ENCODE peak calls at places on chromosome 12, in seven cellular contexts. One of them, this sample, is unnamed.

GRCh38 chr12:111393700-111394275 is 11.9 kb upstream of the SH2B3 start:
- DNase-seq in K562: no peak
- DNase-seq in GM12878: no peak
- DNase-seq in H1: no peak
- DNase-seq in HEK293T: no peak
- DNase-seq in HCT116: no peak
- DNase-seq in WTC11: no peak
- DNase-seq in this sample: no peak

GRCh38 chr12:72053604-72054003 is 115.0 kb downstream of the TPH2 start:
- DNase-seq in HCT116: no peak
- DNase-seq in GM12878: no peak
- DNase-seq in HEK293T: no peak
- DNase-seq in WTC11: no peak
- DNase-seq in K562: no peak
- DNase-seq in H1: no peak
- DNase-seq in this sample: no peak

GRCh38 chr12:64566122-64566521 is 44.2 kb upstream of the RASSF3 start:
- DNase-seq in HCT116: no peak
- DNase-seq in HEK293T: no peak
- DNase-seq in H1: no peak
- DNase-seq in GM12878: no peak
- DNase-seq in WTC11: no peak
- DNase-seq in K562: no peak
- DNase-seq in this sample: no peak

GRCh38 chr12:130031571-130032189 is 127.9 kb upstream of the TMEM132D start:
- DNase-seq in K562: peak
- DNase-seq in GM12878: no peak
- DNase-seq in H1: peak
- DNase-seq in HCT116: no peak
- DNase-seq in HEK293T: peak
- DNase-seq in WTC11: peak
- DNase-seq in this sample: peak

GRCh38 chr12:57889541-57889989 is 43.0 kb upstream of the CTDSP2 start:
- DNase-seq in H1: no peak
- DNase-seq in HEK293T: no peak
- DNase-seq in HCT116: no peak
- DNase-seq in GM12878: no peak
- DNase-seq in WTC11: no peak
- DNase-seq in K562: no peak
- DNase-seq in this sample: no peak

GRCh38 chr12:98449601-98450000 is 65.8 kb upstream of the TMPO start:
- DNase-seq in K562: no peak
- DNase-seq in HCT116: no peak
- DNase-seq in HEK293T: no peak
- DNase-seq in WTC11: no peak
- DNase-seq in H1: no peak
- DNase-seq in GM12878: no peak
- DNase-seq in this sample: no peak

GRCh38 chr12:75909714-75910451 is 121.7 kb downstream of the PHLDA1 start:
- DNase-seq in H1: no peak
- DNase-seq in WTC11: no peak
- DNase-seq in K562: no peak
- DNase-seq in HEK293T: no peak
- DNase-seq in HCT116: no peak
- DNase-seq in GM12878: no peak
- DNase-seq in this sample: peak

GRCh38 chr12:96402061-96402460 is 1.8 kb upstream of the CDK17 start:
- DNase-seq in HEK293T: no peak
- DNase-seq in HCT116: no peak
- DNase-seq in H1: no peak
- DNase-seq in K562: no peak
- DNase-seq in WTC11: peak
- DNase-seq in GM12878: no peak
- DNase-seq in this sample: no peak

GRCh38 chr12:132456186-132456943 is 33.6 kb upstream of the FBRSL1 start:
- DNase-seq in WTC11: no peak
- DNase-seq in H1: no peak
- DNase-seq in K562: no peak
- DNase-seq in HEK293T: no peak
- DNase-seq in GM12878: no peak
- DNase-seq in HCT116: no peak
- DNase-seq in this sample: no peak

GRCh38 chr12:46217686-46218508 is 50.9 kb downstream of the SLC38A1 start:
- DNase-seq in GM12878: peak
- DNase-seq in HCT116: no peak
- DNase-seq in H1: no peak
- DNase-seq in HEK293T: no peak
- DNase-seq in WTC11: no peak
- DNase-seq in K562: no peak
- DNase-seq in this sample: no peak

DNA sequence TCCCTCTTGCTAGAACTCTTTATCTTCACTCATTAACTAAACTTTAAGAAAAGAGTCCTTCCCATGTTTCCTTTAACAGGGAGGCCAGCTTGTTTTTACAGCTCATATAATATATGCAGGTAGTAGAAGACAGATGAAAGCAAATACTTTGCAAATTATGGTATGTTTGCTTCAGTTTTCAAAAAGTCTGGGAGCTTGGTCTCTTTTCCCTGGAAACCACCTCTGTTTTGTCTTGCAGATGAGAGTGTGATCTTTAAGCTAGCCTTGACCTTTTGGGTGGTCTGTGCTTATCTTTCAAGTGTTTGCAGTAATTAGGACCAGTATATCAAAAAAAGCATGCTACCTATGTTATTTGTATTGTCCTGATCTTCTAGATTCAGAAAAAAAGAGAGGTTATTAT is 62.7 kb downstream of the ERC1 start:
- DNase-seq in WTC11: no peak
- DNase-seq in GM12878: no peak
- DNase-seq in HCT116: no peak
- DNase-seq in K562: no peak
- DNase-seq in H1: no peak
- DNase-seq in HEK293T: no peak
- DNase-seq in this sample: no peak
- TF ChIP-seq SP1 in WTC11: no peak
- TF ChIP-seq SP1 in GM12878: no peak
- TF ChIP-seq SP1 in HCT116: no peak
- TF ChIP-seq SP1 in K562: no peak
- TF ChIP-seq SP1 in H1: no peak
- TF ChIP-seq SP1 in HEK293T: no peak
- TF ChIP-seq SP1 in this sample: no peak

DNA sequence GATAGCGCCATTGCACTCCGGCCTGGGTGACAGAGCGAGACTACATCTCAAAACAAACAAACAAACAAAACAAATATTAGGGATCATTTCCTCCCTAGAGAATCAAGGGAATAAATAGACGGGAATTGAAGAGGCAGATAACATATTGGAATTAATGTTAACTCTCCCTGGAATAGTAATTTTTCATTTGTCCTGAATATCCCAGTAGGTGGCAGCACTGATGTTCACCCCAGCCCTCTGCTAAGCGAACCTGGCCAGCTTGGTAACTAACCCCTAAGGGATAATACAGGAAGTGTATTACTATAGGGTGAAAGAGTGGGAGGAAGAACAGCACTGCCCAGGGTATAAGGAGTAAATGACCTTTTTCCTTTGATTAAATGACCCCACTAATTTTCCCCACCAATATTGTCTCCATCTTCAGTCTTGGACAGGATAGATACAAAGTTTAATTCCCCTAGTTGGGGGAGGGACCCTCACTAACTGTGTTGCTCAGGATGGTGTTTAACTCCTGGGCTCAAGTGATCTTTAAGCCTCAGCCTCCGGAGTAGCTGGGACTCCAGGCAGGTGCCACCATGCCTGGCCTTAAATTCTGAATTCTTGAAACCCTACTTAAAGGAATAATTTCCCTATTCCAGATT is 40.5 kb downstream of the SLC2A14 start:
- DNase-seq in HEK293T: peak
- DNase-seq in HCT116: peak
- DNase-seq in WTC11: peak
- DNase-seq in H1: no peak
- DNase-seq in K562: peak
- DNase-seq in GM12878: no peak
- DNase-seq in this sample: peak
- TF ChIP-seq SP1 in HEK293T: no peak
- TF ChIP-seq SP1 in HCT116: no peak
- TF ChIP-seq SP1 in WTC11: no peak
- TF ChIP-seq SP1 in H1: no peak
- TF ChIP-seq SP1 in K562: no peak
- TF ChIP-seq SP1 in GM12878: no peak
- TF ChIP-seq SP1 in this sample: no peak

GRCh38 chr12:52646613-52647012 is 5.4 kb downstream of the KRT2 start:
- DNase-seq in K562: no peak
- DNase-seq in HEK293T: no peak
- DNase-seq in H1: peak
- DNase-seq in HCT116: no peak
- DNase-seq in WTC11: peak
- DNase-seq in GM12878: no peak
- DNase-seq in this sample: no peak
- TF ChIP-seq SP1 in K562: no peak
- TF ChIP-seq SP1 in HEK293T: no peak
- TF ChIP-seq SP1 in H1: no peak
- TF ChIP-seq SP1 in HCT116: no peak
- TF ChIP-seq SP1 in WTC11: no peak
- TF ChIP-seq SP1 in GM12878: no peak
- TF ChIP-seq SP1 in this sample: no peak

DNA sequence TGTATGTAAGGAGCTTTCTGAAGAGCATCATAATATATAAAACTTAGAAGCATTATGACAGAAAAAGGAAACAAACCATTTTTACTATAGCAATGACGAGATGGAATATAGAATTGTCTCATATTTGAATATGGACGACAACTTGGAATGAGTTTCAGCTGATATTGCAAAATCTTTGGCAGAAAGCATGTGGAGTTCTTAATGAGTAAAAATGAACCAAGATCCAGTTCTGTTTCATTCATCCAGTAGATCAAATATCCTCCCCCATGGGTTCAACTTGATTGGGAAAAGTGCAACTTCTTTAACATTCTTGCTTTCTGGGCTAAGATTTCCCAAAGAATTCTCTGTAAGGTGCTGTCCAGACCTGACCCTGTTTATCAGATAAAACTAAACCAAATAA is 267.6 kb downstream of the ADAMTS20 start:
- DNase-seq in H1: no peak
- DNase-seq in HEK293T: no peak
- DNase-seq in WTC11: no peak
- DNase-seq in HCT116: no peak
- DNase-seq in GM12878: no peak
- DNase-seq in K562: no peak
- DNase-seq in this sample: no peak
- TF ChIP-seq SP1 in H1: no peak
- TF ChIP-seq SP1 in HEK293T: no peak
- TF ChIP-seq SP1 in WTC11: no peak
- TF ChIP-seq SP1 in HCT116: no peak
- TF ChIP-seq SP1 in GM12878: no peak
- TF ChIP-seq SP1 in K562: no peak
- TF ChIP-seq SP1 in this sample: no peak

GRCh38 chr12:79674629-79675028 is 16.1 kb downstream of the PAWR start:
- DNase-seq in HEK293T: no peak
- DNase-seq in H1: no peak
- DNase-seq in GM12878: no peak
- DNase-seq in K562: no peak
- DNase-seq in WTC11: no peak
- DNase-seq in HCT116: no peak
- DNase-seq in this sample: no peak
- TF ChIP-seq SP1 in HEK293T: no peak
- TF ChIP-seq SP1 in H1: no peak
- TF ChIP-seq SP1 in GM12878: no peak
- TF ChIP-seq SP1 in K562: no peak
- TF ChIP-seq SP1 in WTC11: no peak
- TF ChIP-seq SP1 in HCT116: no peak
- TF ChIP-seq SP1 in this sample: no peak

GRCh38 chr12:810635-811415 is 58.4 kb downstream of the WNK1 start:
- DNase-seq in HEK293T: no peak
- DNase-seq in HCT116: no peak
- DNase-seq in GM12878: no peak
- DNase-seq in K562: no peak
- DNase-seq in H1: no peak
- DNase-seq in WTC11: no peak
- DNase-seq in this sample: no peak
- TF ChIP-seq SP1 in HEK293T: no peak
- TF ChIP-seq SP1 in HCT116: no peak
- TF ChIP-seq SP1 in GM12878: no peak
- TF ChIP-seq SP1 in K562: no peak
- TF ChIP-seq SP1 in H1: no peak
- TF ChIP-seq SP1 in WTC11: no peak
- TF ChIP-seq SP1 in this sample: no peak

DNA sequence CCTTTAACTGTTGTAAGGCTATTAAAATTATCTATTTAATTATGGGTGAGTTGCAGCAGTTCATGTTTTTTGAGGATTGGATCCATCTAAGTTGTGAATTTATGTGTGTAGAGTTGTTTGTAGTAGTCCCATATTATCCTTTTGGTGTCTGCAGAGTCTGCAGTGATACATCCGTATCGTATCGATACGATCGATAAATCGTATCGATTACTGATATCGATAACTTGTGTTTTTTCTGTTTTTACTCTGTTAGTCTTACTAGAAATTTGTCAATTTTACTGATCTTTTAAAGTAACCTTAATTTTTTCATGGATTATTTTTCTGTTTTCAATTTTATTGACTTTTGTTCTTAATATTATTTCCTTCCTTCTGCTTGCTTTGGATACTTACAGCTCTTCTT is 462.5 kb upstream of the SOX5 start:
- DNase-seq in HCT116: no peak
- DNase-seq in HEK293T: no peak
- DNase-seq in WTC11: no peak
- DNase-seq in K562: no peak
- DNase-seq in H1: no peak
- DNase-seq in GM12878: no peak
- DNase-seq in this sample: no peak
- TF ChIP-seq SP1 in HCT116: no peak
- TF ChIP-seq SP1 in HEK293T: no peak
- TF ChIP-seq SP1 in WTC11: no peak
- TF ChIP-seq SP1 in K562: no peak
- TF ChIP-seq SP1 in H1: no peak
- TF ChIP-seq SP1 in GM12878: no peak
- TF ChIP-seq SP1 in this sample: no peak

DNA sequence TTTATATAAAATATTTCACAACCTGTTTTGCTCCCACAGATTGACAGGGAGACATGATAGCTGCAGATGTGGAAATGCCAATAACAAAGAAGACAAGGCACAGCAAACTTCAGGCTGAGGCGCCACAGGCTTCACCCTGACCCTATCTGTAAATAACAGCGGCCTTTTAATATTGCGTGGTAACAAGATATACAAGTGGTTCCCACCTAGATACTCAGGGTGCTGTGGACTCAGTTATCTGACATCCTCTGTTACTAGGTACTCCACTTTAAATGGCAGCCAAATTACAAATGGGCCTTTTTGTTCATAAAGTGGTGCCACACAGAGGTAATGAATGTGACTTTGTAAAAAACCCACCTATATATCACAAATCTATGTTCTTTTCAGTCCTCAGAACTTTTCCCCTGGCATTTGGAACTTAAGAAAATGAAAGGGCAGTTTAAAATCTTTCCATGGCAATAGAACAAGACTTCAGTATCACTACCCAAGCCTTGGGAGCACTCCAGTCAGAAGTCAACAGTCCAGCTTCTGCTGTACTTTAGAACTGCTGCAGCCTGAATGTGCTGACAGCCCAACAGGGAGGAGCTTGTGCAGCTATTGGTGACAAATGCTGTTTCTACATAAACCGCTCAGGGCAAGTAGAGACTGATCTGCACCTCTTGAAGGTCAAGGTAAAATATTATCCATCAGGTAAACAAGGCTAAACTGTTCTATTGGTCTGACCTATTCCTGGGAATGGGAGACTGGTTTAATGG is 86.2 kb upstream of the DCD start:
- DNase-seq in WTC11: no peak
- DNase-seq in HEK293T: no peak
- DNase-seq in GM12878: no peak
- DNase-seq in HCT116: no peak
- DNase-seq in H1: no peak
- DNase-seq in K562: no peak
- DNase-seq in this sample: no peak
- TF ChIP-seq SP1 in WTC11: no peak
- TF ChIP-seq SP1 in HEK293T: no peak
- TF ChIP-seq SP1 in GM12878: no peak
- TF ChIP-seq SP1 in HCT116: no peak
- TF ChIP-seq SP1 in H1: no peak
- TF ChIP-seq SP1 in K562: no peak
- TF ChIP-seq SP1 in this sample: no peak